ENCODE peak calls at places on chromosomes 11 and 22, in five cellular contexts. B is NCI-H510A treated with DMSO at 0.1 percent for 48 hours; A is GM10248; J is skeletal muscle cell; P is activated CD8-positive, alpha-beta memory T cell treated with anti-CD3 and anti-CD28 coated beads, Interleukin-2, amount 50 U/mL, for 4 hours. H is an unnamed sample.

GRCh38 chr11:24531528-24531927 is 34.7 kb downstream of the LUZP2 start:
- DNase-seq in B (no peak), A (no peak), J (no peak), P (no peak), H (no peak)

GRCh38 chr11:71250512-71251158 is 1.7 kb downstream of the SHANK2 start:
- DNase-seq in B (no peak), A (no peak), J (no peak), P (no peak), H (no peak)

GRCh38 chr11:88327061-88327460 is 10.5 kb downstream of the CTSC start:
- DNase-seq in B (no peak), A (no peak), J (no peak), P (no peak), H (no peak)

GRCh38 chr11:57249384-57250319 is 12.6 kb upstream of the APLNR start:
- DNase-seq in B (peak), A (peak), J (no peak), P (peak), H (no peak)

GRCh38 chr11:32982626-32983025 is 33.1 kb upstream of the DEPDC7 start:
- DNase-seq in B (no peak), A (no peak), J (no peak), P (no peak), H (no peak)

GRCh38 chr11:76763573-76764348 is 19.4 kb upstream of the TSKU start:
- DNase-seq in B (no peak), A (no peak), J (peak), P (no peak), H (no peak)

GRCh38 chr11:33059331-33060007 is 20.1 kb downstream of the TCP11L1 start:
- DNase-seq in B (no peak), A (no peak), J (no peak), P (no peak), H (no peak)

GRCh38 chr22:46576556-46577351 is 39.3 kb upstream of the CELSR1 start:
- DNase-seq in B (no peak), A (peak), J (no peak), P (peak), H (peak)